ENCODE peak calls at places on chromosomes 3 and 15, in seven cellular contexts. Q is heart right ventricle, W is SHP77 treated with DMSO at 0.1 percent for 48 hours, U is amniotic stem cell, J is Peyer's patch, O is islet precursor cell, Y is GOT3. D is an unnamed sample.

GRCh38 chr15:83106994-83107840 is at the start of gene TM6SF1:
- DNase-seq in Y (no peak), W (no peak), U (no peak), J (no peak), Q (peak), O (peak), D (peak)

GRCh38 chr3:167110906-167111305 is 269.2 kb downstream of the ZBBX start:
- DNase-seq in Y (no peak), O (peak), W (peak), U (no peak), Q (no peak), J (no peak), D (no peak)

GRCh38 chr3:152076148-152076547 is 192.6 kb upstream of the MBNL1 start:
- DNase-seq in W (no peak), U (no peak), Y (no peak), O (no peak), J (no peak), Q (no peak), D (no peak)

GRCh38 chr3:141152801-141153678 is 78.6 kb upstream of the PXYLP1 start:
- DNase-seq in Y (no peak), Q (peak), W (peak), U (no peak), J (no peak), O (no peak), D (no peak)

GRCh38 chr15:25695875-25696760 is 167.0 kb downstream of the ATP10A start:
- DNase-seq in Q (no peak), Y (no peak), O (no peak), U (no peak), W (no peak), J (peak), D (no peak)

GRCh38 chr3:35908366-35909232 is 269.3 kb downstream of the ARPP21 start:
- DNase-seq in O (peak), J (no peak), Q (peak), U (peak), Y (no peak), W (peak), D (peak)

GRCh38 chr3:59451041-59451763 is 401.4 kb upstream of the CFAP20DC start:
- DNase-seq in J (no peak), O (no peak), W (no peak), Y (no peak), Q (no peak), U (no peak), D (peak)

GRCh38 chr3:48445277-48445882 is 1.2 kb upstream of the ATRIP start:
- DNase-seq in U (no peak), O (peak), W (no peak), Y (no peak), J (no peak), Q (no peak), D (no peak)

GRCh38 chr3:12750658-12751071 is 8.4 kb downstream of the TMEM40 start:
- DNase-seq in W (no peak), U (no peak), Q (no peak), O (no peak), Y (peak), J (no peak), D (peak)

GRCh38 chr3:187131981-187132380 is 7.3 kb downstream of the RPL39L start:
- DNase-seq in W (no peak), J (no peak), O (no peak), Y (no peak), Q (no peak), U (no peak), D (no peak)

GRCh38 chr3:12618426-12618825 is 45.5 kb downstream of the RAF1 start:
- DNase-seq in J (no peak), W (no peak), Y (no peak), O (no peak), U (no peak), Q (no peak), D (no peak)

GRCh38 chr3:26630669-26631384 is 8.3 kb downstream of the LRRC3B start:
- DNase-seq in O (no peak), U (no peak), Y (no peak), J (no peak), Q (no peak), W (no peak), D (no peak)

GRCh38 chr15:66481107-66481856 is 16.3 kb downstream of the SNAPC5 start:
- DNase-seq in O (peak), J (no peak), Y (no peak), U (no peak), Q (no peak), W (no peak), D (no peak)

GRCh38 chr3:193124861-193125260 is 116.2 kb upstream of the PLAAT1 start:
- DNase-seq in Y (no peak), O (no peak), W (no peak), J (no peak), Q (no peak), U (no peak), D (no peak)

GRCh38 chr15:88906130-88906529 is 7.0 kb downstream of the MFGE8 start:
- DNase-seq in O (no peak), U (no peak), Q (no peak), Y (no peak), J (no peak), W (no peak), D (no peak)

GRCh38 chr3:183529717-183530116 is 25.8 kb downstream of the KLHL6 start:
- DNase-seq in Q (no peak), O (no peak), J (no peak), Y (no peak), W (no peak), U (no peak), D (no peak)

GRCh38 chr15:84878504-84878903 is 6.0 kb upstream of the SLC28A1 start:
- DNase-seq in Y (no peak), J (peak), W (no peak), O (peak), Q (peak), U (no peak), D (peak)

GRCh38 chr3:160665784-160666526 is 11.0 kb upstream of the ARL14 start:
- DNase-seq in O (peak), U (no peak), Q (no peak), J (no peak), Y (no peak), W (no peak), D (no peak)

GRCh38 chr3:155560594-155560993 is 184.3 kb downstream of the PLCH1 start:
- DNase-seq in Y (no peak), W (no peak), J (no peak), U (no peak), O (peak), Q (no peak), D (no peak)

GRCh38 chr15:101126618-101127502 is 125.0 kb downstream of the CHSY1 start:
- DNase-seq in Y (no peak), W (no peak), J (no peak), O (peak), U (no peak), Q (no peak), D (peak)

GRCh38 chr3:184590795-184591194 is 29.2 kb downstream of the EPHB3 start:
- DNase-seq in Q (no peak), J (no peak), W (no peak), U (no peak), O (no peak), Y (no peak), D (no peak)

GRCh38 chr3:67329358-67329757 is 325.1 kb downstream of the SUCLG2 start:
- DNase-seq in Y (no peak), J (no peak), W (no peak), U (no peak), O (peak), Q (no peak), D (peak)

GRCh38 chr3:157533298-157533870 is 30.2 kb upstream of the VEPH1 start:
- DNase-seq in O (no peak), J (no peak), U (peak), Q (no peak), W (no peak), Y (no peak), D (no peak)

GRCh38 chr3:122745365-122746021 is 48.1 kb downstream of the HSPBAP1 start:
- DNase-seq in J (no peak), Q (no peak), W (no peak), O (no peak), Y (no peak), U (no peak), D (no peak)

D was measured in activated CD8-positive, alpha-beta memory T cell treated with anti-CD3 and anti-CD28 coated beads, Interleukin-2, amount 10 ng/mL, durations not matched to agents 7 days and 5 days.